ENCODE peak calls at places on chromosomes 1 and 21, in seven cellular contexts. E, S, A, R, C, O and U are unnamed samples. For H3K4me1, the result is how much of the 10 kb centered on the place peaks cover.

GRCh38 chr1:205319081-205320018 is 2.2 kb downstream of the NUAK2 start:
- DNase-seq in E (peak), S (peak), A (no peak), R (peak), C (no peak), O (peak), U (peak)

GRCh38 chr1:112713466-112714312 is 1.4 kb downstream of the PPM1J start:
- DNase-seq in E (no peak), S (no peak), A (no peak), R (no peak), C (no peak), O (no peak), U (no peak)

GRCh38 chr1:40017951-40018575 is 22.5 kb upstream of the CAP1 start:
- DNase-seq in E (no peak), S (no peak), A (no peak), R (no peak), C (no peak), O (no peak), U (no peak)

GRCh38 chr1:178575611-178576331 is 62.9 kb downstream of the TEX35 start:
- DNase-seq in E (no peak), S (peak), A (no peak), R (no peak), C (no peak), O (no peak), U (no peak)

GRCh38 chr1:48469616-48470500 is 2.1 kb downstream of the SPATA6 start:
- DNase-seq in E (peak), S (peak), A (no peak), R (no peak), C (no peak), O (peak), U (no peak)

GRCh38 chr21:31573217-31573616 is 86.3 kb upstream of the SOD1 start:
- DNase-seq in E (no peak), S (no peak), A (no peak), R (no peak), C (no peak), O (no peak), U (no peak)

GRCh38 chr1:244436336-244437102 is 15.2 kb downstream of the ADSS2 start:
- DNase-seq in E (no peak), S (no peak), A (no peak), R (no peak), C (no peak), O (no peak), U (no peak)

GRCh38 chr1:150234309-150234646 is 1.6 kb downstream of the ANP32E start:
- DNase-seq in E (no peak), S (no peak), A (no peak), R (no peak), C (no peak), O (no peak), U (no peak)

GRCh38 chr21:33089439-33089838 is 19.5 kb downstream of the OLIG1 start:
- DNase-seq in E (no peak), S (no peak), A (no peak), R (no peak), C (no peak), O (no peak), U (no peak)

GRCh38 chr1:211327341-211327921 is 798 bp downstream of the TRAF5 start:
- DNase-seq in E (no peak), S (peak), A (no peak), R (peak), C (no peak), O (no peak), U (peak)

GRCh38 chr1:16075337-16076002 is 2.0 kb upstream of the FAM131C start:
- DNase-seq in E (peak), S (peak), A (no peak), R (no peak), C (no peak), O (no peak), U (no peak)

GRCh38 chr1:217403321-217403720 is 227.6 kb downstream of the GPATCH2 start:
- DNase-seq in E (no peak), S (no peak), A (no peak), R (no peak), C (no peak), O (no peak), U (no peak)

GRCh38 chr1:78408830-78409229 is 81.9 kb upstream of the PTGFR start:
- DNase-seq in E (no peak), S (no peak), A (no peak), R (no peak), C (no peak), O (no peak), U (no peak)

GRCh38 chr1:151970641-151971040 is 23.0 kb downstream of the S100A10 start:
- DNase-seq in E (no peak), S (no peak), A (no peak), R (no peak), C (no peak), O (no peak), U (no peak)

GRCh38 chr1:151976015-151976343 is 17.7 kb downstream of the S100A10 start:
- DNase-seq in E (no peak), S (no peak), A (no peak), R (no peak), C (no peak), O (no peak), U (no peak)

GRCh38 chr1:151975311-151976014 is 18.2 kb downstream of the S100A10 start:
- DNase-seq in E (no peak), S (peak), A (no peak), R (no peak), C (no peak), O (no peak), U (no peak)

GRCh38 chr1:151970128-151970527 is 23.5 kb downstream of the S100A10 start:
- DNase-seq in E (no peak), S (no peak), A (no peak), R (no peak), C (no peak), O (no peak), U (no peak)

DNA sequence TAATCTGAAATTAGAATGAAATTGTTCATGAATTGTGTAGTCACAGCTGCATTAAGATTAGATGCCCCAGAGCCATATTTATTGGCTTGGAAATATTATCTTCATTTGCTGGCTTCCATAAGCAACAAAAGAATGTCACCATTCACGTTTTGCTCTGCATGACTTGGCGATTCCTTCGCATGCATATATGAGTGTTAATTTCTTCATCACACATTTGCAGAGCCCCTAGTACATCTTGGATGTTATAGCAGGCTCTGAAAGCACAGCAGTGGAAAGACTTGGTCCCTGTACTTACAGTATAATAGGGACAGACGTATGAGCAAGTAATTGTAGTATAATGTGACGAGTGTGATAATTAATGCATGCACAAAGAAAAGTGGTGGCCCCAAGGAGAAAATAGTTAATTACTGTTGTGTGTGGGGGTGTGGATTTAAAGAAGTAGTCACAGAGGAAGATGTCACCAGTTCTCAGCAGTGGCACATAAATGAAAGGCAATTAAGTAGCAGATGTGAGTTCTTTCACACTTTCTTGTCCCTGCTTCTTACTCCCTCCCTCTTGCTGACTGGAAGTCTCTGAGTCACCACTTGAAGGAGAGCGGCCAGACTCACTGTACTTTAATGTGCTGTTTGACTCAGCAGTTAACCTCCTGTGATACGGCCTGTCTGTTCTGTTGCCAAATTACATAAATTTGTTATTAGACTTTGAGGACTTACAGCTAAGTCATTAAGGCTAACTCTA is 21.0 kb downstream of the S100A10 start:
- DNase-seq in E (no peak), S (peak), A (no peak), R (no peak), C (no peak), O (peak), U (no peak)
- H3K4me1 ChIP-seq in E (under half), S (half or more), A (under half), R (under half), C (half or more), O (under half), U (under half)

DNA sequence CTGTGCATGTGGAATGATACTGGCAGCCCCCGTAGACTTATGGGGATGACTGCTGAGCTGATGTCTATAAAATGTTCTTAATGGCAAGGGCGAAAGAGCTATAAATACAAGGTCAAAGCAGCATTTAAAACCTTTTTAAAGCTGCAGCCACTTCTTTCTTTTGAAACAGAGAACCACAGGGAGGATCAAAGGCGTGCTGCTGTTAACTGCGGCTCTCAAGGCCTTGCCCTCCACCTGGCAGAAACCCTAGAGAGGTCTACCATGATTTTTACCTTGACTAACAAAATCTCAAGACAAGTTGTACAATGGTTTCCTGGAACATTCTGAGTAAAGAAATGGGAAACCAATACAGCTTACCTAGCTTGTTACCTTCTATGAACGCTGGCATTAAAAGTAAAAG is 89.7 kb downstream of the SLC45A1 start:
- DNase-seq in E (no peak), S (no peak), A (no peak), R (no peak), C (no peak), O (no peak), U (no peak)
- H3K4me1 ChIP-seq in E (half or more), S (half or more), A (half or more), R (under half), C (under half), O (under half), U (half or more)

GRCh38 chr1:936865-937264 is 13.1 kb downstream of the SAMD11 start:
- DNase-seq in E (no peak), S (no peak), A (no peak), R (no peak), C (no peak), O (no peak), U (no peak)
- H3K4me1 ChIP-seq in E (under half), S (half or more), A (under half), R (under half), C (under half), O (under half), U (under half)

DNA sequence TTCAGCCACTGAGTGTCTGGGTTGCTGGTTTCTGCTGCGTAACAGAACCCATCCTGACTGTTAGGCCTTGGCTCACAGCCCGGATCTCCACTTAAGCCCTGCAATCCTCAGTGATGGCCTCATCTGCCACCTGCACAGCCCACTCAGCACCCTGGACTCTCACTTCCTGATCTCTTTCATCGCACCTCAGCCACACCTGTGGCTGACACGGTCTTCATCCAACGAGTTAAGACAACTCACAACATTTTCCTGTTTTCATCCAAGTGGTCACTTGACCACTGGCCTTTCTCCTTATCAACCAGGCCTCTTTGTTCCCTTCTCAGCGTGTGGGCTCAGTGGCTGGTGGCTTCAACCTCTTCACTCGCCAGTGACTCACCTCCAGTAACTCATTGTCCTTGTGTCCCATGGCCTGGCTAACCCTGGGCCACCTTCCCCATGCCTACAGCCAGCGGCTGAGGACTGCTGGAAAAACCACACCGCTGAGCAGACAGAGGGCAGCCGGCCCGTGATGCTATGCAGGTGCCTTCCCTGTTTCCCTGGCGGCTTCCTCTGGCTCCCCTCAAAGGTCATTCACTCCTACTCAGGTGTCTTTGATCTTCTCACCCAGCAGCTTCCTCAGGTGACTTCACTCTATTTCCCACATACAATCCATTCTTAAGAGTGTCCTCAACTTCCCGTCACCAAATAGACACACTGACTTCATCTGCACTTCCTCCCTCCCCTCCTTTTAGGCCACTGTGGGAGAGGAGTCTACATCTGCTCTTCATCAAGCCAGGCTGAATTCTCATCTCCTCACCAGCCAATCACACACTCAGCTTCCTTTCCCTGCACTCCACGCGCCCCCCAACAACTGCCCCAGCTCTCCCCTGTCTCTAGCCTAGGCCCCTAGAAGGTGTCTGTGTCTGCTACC is 19.9 kb upstream of the EDN2 start:
- DNase-seq in E (no peak), S (peak), A (no peak), R (no peak), C (no peak), O (no peak), U (no peak)
- H3K4me1 ChIP-seq in E (under half), S (under half), A (under half), R (under half), C (under half), O (under half), U (under half)

GRCh38 chr1:201170533-201171062 is 16.3 kb upstream of the TMEM9 start:
- DNase-seq in E (peak), S (peak), A (peak), R (peak), C (peak), O (peak), U (peak)

GRCh38 chr1:201171063-201172036 is 17.1 kb upstream of the TMEM9 start:
- DNase-seq in E (no peak), S (peak), A (peak), R (peak), C (no peak), O (no peak), U (peak)

GRCh38 chr1:201172999-201173610 is 17.5 kb upstream of the IGFN1 start:
- DNase-seq in E (no peak), S (peak), A (no peak), R (no peak), C (no peak), O (no peak), U (no peak)

GRCh38 chr1:201173736-201174135 is 16.9 kb upstream of the IGFN1 start:
- DNase-seq in E (no peak), S (no peak), A (no peak), R (no peak), C (no peak), O (no peak), U (no peak)

GRCh38 chr1:201172336-201172735 is 18.1 kb upstream of the TMEM9 start:
- DNase-seq in E (peak), S (no peak), A (no peak), R (no peak), C (no peak), O (no peak), U (no peak)
- H3K4me1 ChIP-seq in E (under half), S (under half), A (under half), R (under half), C (under half), O (under half), U (under half)

DNA sequence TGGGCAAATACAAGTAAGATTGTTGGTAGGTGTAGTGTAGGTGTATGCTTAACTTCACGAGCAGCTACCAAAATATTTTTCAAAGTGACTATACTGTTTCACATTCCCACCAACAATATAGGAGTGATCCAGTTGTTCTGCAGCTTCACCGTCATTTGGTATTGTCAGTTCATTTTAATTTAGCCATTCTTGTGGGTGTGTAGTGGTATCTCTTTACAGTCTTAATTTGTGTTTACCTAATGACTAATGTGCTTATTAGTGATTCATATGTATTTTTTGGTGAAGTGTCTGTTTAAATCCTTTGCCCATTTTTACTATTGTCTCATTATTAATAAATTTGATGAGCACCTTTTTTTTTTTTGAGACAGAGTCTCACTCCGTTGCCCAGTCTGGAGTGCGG is 35.4 kb downstream of the RCSD1 start:
- DNase-seq in E (no peak), S (no peak), A (no peak), R (no peak), C (no peak), O (no peak), U (no peak)
- H3K4me1 ChIP-seq in E (under half), S (under half), A (half or more), R (half or more), C (under half), O (under half), U (half or more)

DNA sequence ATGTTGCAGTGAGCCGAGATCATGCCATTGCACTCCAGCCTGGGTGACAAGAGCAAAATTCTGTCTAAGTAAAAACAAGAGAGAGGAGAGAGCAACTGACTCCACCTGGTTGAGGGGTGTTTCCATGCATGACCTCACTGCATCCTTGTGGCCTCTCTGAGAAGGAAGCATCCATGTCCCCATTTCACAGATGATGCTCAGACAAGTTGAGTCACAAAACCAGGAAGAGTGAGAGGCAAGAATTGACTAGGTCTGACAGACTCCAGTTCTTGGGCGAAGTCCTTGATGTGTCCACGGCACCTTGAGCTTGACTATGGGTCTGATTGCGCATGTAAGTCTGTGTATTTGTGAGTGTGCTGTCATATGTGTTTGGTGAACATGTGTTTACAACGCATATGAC is 105.8 kb downstream of the LACTBL1 start:
- DNase-seq in E (no peak), S (no peak), A (no peak), R (no peak), C (no peak), O (no peak), U (no peak)
- H3K4me1 ChIP-seq in E (under half), S (under half), A (under half), R (under half), C (under half), O (under half), U (under half)